ENCODE peak calls at places on chromosomes 6 and 20, in eight cellular contexts. S is HFF-Myc, C is omental fat pad, D is choroid plexus epithelial cell, F is GM13976, P is astrocyte of the spinal cord, R is B cell, T is sigmoid colon. G is an unnamed sample.
A peak's percentile ranks its signal among the peaks of the same experiment; 100 is the strongest.

GRCh38 chr6:72968704-72969103 is 256.6 kb downstream of the KHDC1L start:
- DNase-seq in C (no peak), D (no peak), T (no peak), P (peak; percentile 40), F (no peak), S (no peak), R (no peak), G (no peak)

GRCh38 chr6:52815167-52816092 is 11.8 kb upstream of the GSTA1 start:
- DNase-seq in D (peak; percentile 57), S (peak; percentile 14), F (peak; percentile 61), C (no peak), T (peak; percentile 65), R (peak; percentile 29), P (peak; percentile 42), G (peak; percentile 65)

GRCh38 chr6:138953451-138953850 is 34.6 kb downstream of the REPS1 start:
- DNase-seq in P (peak; percentile 59), C (no peak), T (no peak), S (no peak), R (no peak), F (no peak), D (peak; percentile 57), G (no peak)

GRCh38 chr6:126072172-126072571 is 85.8 kb downstream of the TRMT11 start:
- DNase-seq in F (no peak), D (peak; percentile 84), C (no peak), R (no peak), P (no peak), S (no peak), T (no peak), G (no peak)

GRCh38 chr6:136608991-136609390 is 58.8 kb upstream of the MAP7 start:
- DNase-seq in D (peak; percentile 91), R (no peak), T (no peak), C (no peak), P (peak; percentile 82), F (no peak), S (no peak), G (no peak)

GRCh38 chr6:39228111-39228971 is 934 bp downstream of the KCNK5 start:
- DNase-seq in P (no peak), C (no peak), F (no peak), T (no peak), D (no peak), R (no peak), S (no peak), G (no peak)

GRCh38 chr6:73675466-73676098 is 20.4 kb upstream of the CD109 start:
- DNase-seq in S (peak; percentile 86), D (peak; percentile 89), F (peak; percentile 66), T (peak; percentile 84), P (peak; percentile 78), R (peak; percentile 72), C (peak; percentile 84), G (peak; percentile 71)

GRCh38 chr20:54611701-54612487 is 136.5 kb downstream of the DOK5 start:
- DNase-seq in T (no peak), P (no peak), S (no peak), D (no peak), F (no peak), R (no peak), C (no peak), G (no peak)

GRCh38 chr6:106512958-106513480 is 116.3 kb downstream of the RTN4IP1 start:
- DNase-seq in F (no peak), D (no peak), C (no peak), T (no peak), P (peak; percentile 25), R (no peak), S (no peak), G (no peak)

GRCh38 chr6:106513813-106514212 is 115.5 kb downstream of the RTN4IP1 start:
- DNase-seq in C (no peak), S (no peak), D (no peak), P (peak; percentile 39), T (no peak), R (peak; percentile 20), F (no peak), G (no peak)

GRCh38 chr6:106511274-106512047 is 117.8 kb downstream of the RTN4IP1 start:
- DNase-seq in T (peak; percentile 66), D (no peak), C (no peak), F (peak; percentile 57), R (peak; percentile 50), P (peak; percentile 29), S (no peak), G (peak; percentile 38)

GRCh38 chr6:106510090-106510970 is 119.0 kb downstream of the RTN4IP1 start:
- DNase-seq in D (peak; percentile 54), P (peak; percentile 49), C (no peak), S (no peak), R (peak; percentile 71), F (peak; percentile 74), T (peak; percentile 74), G (peak; percentile 67)

DNA sequence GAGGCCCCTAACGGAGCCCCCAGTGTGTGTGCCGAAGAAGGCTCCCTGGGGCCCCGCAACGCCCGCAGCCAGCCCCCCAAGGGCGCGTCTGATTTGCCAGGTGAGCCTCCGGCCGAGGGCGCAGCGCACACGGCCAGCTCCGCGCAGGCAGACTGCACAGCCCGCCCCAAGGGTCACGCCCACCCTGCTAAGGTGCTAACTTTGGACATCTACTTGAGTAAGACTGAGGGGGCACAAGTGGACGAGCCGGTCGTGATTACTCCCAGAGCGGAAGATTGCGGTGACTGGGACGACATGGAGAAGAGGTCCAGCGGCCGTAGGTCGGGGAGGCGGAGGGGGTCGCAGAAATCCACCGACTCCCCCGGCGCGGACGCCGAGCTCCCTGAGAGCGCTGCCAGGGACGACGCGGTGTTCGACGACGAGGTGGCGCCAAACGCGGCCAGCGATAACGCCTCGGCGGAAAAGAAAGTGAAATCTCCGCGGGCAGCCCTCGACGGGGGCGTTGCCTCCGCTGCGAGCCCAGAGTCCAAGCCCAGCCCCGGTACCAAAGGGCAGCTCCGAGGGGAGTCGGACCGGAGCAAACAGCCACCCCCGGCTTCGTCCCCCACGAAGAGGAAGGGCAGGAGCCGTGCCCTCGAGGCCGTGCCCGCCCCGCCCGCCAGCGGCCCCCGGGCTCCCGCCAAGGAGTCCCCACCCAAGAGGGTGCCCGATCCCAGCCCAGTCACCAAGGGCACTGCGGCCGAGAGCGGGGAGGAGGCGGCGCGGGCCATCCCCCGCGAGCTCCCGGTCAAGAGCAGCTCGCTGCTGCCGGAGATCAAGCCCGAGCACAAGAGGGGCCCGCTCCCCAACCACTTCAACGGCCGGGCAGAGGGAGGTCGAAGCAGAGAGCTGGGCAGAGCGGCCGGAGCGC is 117.0 kb downstream of the RTN4IP1 start:
- DNase-seq in R (peak; percentile 87), T (peak; percentile 82), D (no peak), P (peak; percentile 61), F (peak; percentile 84), C (no peak), S (no peak), G (peak; percentile 81)
- TF ChIP-seq CTCF in R (peak; percentile 66), T (no peak), D (peak; percentile 44), P (peak; percentile 31), F (peak; percentile 63), C (no peak), S (peak; percentile 14), G (peak; percentile 59)

DNA sequence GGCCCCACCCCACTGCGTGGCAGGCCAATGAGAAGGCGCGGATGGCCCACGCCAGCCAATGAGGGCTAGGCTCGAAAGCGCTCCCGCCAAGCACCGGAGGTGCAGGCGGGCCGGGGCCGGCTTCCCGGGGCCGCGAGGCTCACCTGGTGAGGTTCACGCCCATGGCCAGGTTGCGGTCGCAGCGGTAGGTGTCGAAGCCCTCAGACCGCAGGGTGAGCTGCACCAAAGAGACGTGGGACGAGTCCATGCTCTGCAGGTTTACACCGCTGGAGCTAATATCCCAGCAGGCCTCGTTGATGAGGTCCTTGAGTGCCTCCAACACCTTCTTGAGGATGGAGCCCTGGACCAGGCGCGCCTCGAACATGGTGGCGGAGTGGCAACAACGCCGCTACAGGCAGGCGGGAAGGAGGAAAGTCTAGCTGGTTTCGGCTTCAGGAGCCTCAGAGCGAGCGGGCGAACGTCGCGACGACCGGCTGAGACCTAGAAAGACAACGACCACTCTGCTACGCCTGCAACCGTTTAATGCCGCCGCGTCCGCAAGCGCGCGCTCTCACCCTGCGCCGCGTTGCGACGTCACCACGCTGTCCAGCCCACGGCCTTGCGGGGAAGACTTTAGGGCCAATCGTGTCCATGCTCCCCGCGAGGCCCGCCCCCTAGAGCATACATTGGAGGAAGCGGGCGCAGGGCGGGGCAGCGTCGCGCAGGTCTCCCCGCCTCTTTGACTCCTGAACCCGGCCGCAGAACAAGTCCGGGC is at the start of gene PCNA:
- DNase-seq in F (peak; percentile 96), T (peak; percentile 99), D (peak; percentile 98), R (peak; percentile 96), S (peak; percentile 90), P (peak; percentile 98), C (peak; percentile 82), G (peak; percentile 96)
- TF ChIP-seq CTCF in F (no peak), T (no peak), D (no peak), R (no peak), S (no peak), P (no peak), C (no peak), G (no peak)

GRCh38 chr6:27081931-27082330 is 165.6 kb upstream of the PRSS16 start:
- DNase-seq in C (no peak), F (no peak), D (no peak), S (no peak), R (no peak), P (no peak), T (no peak), G (no peak)

GRCh38 chr6:27073441-27073840 is 174.1 kb upstream of the PRSS16 start:
- DNase-seq in S (no peak), C (no peak), P (no peak), T (no peak), R (no peak), D (no peak), F (no peak), G (no peak)

GRCh38 chr6:27081188-27081587 is 166.3 kb upstream of the PRSS16 start:
- DNase-seq in D (no peak), P (no peak), R (no peak), T (no peak), S (no peak), C (no peak), F (no peak), G (no peak)

GRCh38 chr6:27076116-27076515 is 171.4 kb upstream of the PRSS16 start:
- DNase-seq in R (no peak), F (no peak), T (no peak), D (no peak), C (no peak), S (no peak), P (no peak), G (no peak)

DNA sequence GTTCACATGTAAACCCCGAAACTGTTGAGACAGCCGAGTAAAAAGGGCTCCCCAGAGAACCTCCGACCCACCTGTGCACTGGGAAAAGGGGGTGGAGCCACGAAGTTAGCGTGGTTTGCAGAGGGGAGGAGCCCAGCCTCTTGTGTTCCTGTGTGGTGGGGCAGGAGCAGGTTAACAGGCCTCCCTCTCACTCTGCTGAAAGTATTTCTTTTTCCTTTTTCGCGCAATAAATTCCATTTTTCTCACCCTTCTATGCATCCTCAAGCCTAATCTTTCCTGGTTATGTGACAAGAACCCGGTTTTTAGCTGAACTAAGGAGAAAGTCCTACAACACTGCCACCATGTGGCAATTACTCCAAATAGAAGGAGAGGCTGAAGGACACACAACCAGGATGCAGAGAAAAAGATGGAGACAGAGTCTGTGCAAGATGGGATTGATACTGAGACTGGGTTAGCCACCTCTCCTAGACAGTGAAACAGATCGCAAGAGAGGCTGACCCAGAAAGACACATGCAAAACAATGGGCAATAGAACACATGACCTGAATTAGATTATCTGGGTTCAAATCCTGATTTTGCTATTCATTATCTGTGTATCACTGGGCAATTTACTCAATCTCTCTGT is 168.7 kb upstream of the PRSS16 start:
- DNase-seq in D (peak; percentile 85), P (peak; percentile 67), S (no peak), F (peak; percentile 30), R (peak; percentile 57), C (peak; percentile 23), T (no peak), G (peak; percentile 43)
- TF ChIP-seq CTCF in D (peak; percentile 77), P (peak; percentile 68), S (peak; percentile 71), F (peak; percentile 40), R (peak; percentile 69), C (no peak), T (peak; percentile 52), G (peak; percentile 71)

DNA sequence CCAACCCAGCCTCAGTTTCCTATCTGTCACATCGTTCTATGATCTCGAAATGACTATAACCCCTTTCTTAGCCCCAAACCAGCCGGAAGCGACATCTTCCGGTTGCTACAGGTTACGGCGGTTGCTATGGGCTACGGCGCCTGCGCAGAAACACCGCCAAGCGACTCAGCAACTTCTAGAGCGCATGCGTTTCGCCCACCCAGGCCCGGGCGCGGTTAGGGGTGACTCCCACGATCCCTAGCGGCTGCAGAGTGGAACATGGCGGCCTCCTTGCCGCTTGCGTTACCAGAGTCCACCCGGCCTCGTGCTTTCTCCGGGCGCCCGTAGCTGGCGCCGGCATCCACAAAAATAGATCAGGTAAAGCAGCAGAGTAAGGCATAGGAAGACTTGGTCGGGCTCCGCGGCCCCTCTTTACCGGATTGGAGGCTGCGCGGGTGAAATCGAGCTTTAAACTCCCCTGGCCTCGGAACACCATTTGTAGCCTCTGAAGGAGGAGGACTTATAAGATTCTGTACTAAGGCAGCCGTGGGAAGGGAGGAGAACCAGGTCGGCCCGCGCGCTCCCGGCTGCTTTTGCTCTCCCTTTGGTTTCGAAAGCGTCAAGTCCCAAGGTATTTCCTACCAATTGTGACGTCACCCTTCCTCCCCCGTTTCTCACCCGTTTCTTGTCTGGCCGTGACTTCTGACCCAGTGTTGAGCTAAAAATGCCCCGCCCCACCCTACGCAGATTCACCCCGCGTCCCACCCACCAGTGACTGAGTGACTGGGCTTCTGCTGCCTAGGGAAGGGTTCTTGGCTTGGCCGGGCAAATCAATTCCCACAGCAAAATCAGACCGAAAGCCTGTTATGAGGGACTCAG is 3.5 kb downstream of the SDCBP2 start:
- DNase-seq in C (peak; percentile 90), P (peak; percentile 98), S (peak; percentile 86), R (peak; percentile 99), T (peak; percentile 99), F (peak; percentile 99), D (peak; percentile 98), G (peak; percentile 99)
- TF ChIP-seq CTCF in C (no peak), P (no peak), S (no peak), R (no peak), T (peak; percentile 33), F (no peak), D (no peak), G (no peak)